ENCODE peak calls at places on chromosomes 16 and 17, in six cellular contexts. D, F, B, X, M and L are unnamed samples. For H3K4me1, the result is how much of the 10 kb centered on the place peaks cover.

GRCh38 chr17:47905221-47905733 is 9.2 kb downstream of the SP2 start:
- DNase-seq in D (peak), F (peak), B (no peak), X (peak), M (peak), L (peak)

GRCh38 chr17:9444687-9445086 is 130.9 kb downstream of the STX8 start:
- DNase-seq in D (no peak), F (no peak), B (no peak), X (no peak), M (peak), L (no peak)

GRCh38 chr17:71902931-71903506 is 217.8 kb upstream of the SOX9 start:
- DNase-seq in D (no peak), F (no peak), B (no peak), X (no peak), M (peak), L (no peak)

GRCh38 chr17:65886240-65886639 is 305.7 kb downstream of the CEP112 start:
- DNase-seq in D (no peak), F (no peak), B (no peak), X (no peak), M (peak), L (no peak)

GRCh38 chr16:15536813-15537212 is 102.4 kb downstream of the BMERB1 start:
- DNase-seq in D (no peak), F (no peak), B (no peak), X (no peak), M (no peak), L (no peak)

GRCh38 chr16:87700406-87701065 is 65.2 kb downstream of the KLHDC4 start:
- DNase-seq in D (no peak), F (no peak), B (no peak), X (no peak), M (no peak), L (no peak)

GRCh38 chr16:86129541-86129940 is 230.6 kb downstream of the IRF8 start:
- DNase-seq in D (no peak), F (no peak), B (no peak), X (no peak), M (peak), L (no peak)

GRCh38 chr17:81491761-81492160 is 20.8 kb downstream of the ACTG1 start:
- DNase-seq in D (no peak), F (no peak), B (no peak), X (no peak), M (no peak), L (no peak)

GRCh38 chr17:41667280-41668008 is 21.2 kb upstream of the EIF1 start:
- DNase-seq in D (no peak), F (no peak), B (no peak), X (no peak), M (no peak), L (no peak)

GRCh38 chr16:47644166-47644565 is 183.0 kb downstream of the PHKB start:
- DNase-seq in D (no peak), F (no peak), B (no peak), X (no peak), M (peak), L (no peak)

GRCh38 chr16:24839347-24839972 is 6.3 kb upstream of the SLC5A11 start:
- DNase-seq in D (no peak), F (no peak), B (no peak), X (no peak), M (no peak), L (no peak)

GRCh38 chr16:57533366-57533617 is 3.1 kb downstream of the CCDC102A start:
- DNase-seq in D (no peak), F (no peak), B (no peak), X (peak), M (no peak), L (no peak)
- H3K4me1 ChIP-seq in D (half or more), F (half or more), B (under half), X (under half), M (under half), L (under half)

GRCh38 chr16:22425847-22426246 is 51.4 kb upstream of the CDR2 start:
- DNase-seq in D (no peak), F (no peak), B (no peak), X (no peak), M (no peak), L (no peak)
- TF ChIP-seq CTCF in D (no peak), F (no peak), B (no peak), X (no peak), M (no peak), L (no peak)

GRCh38 chr16:7456221-7456620 is 123.6 kb downstream of the RBFOX1 start:
- DNase-seq in D (no peak), F (no peak), B (no peak), X (no peak), M (no peak), L (no peak)
- H3K4me3 ChIP-seq in D (no peak), F (no peak), B (no peak), X (no peak), M (no peak), L (no peak)

DNA sequence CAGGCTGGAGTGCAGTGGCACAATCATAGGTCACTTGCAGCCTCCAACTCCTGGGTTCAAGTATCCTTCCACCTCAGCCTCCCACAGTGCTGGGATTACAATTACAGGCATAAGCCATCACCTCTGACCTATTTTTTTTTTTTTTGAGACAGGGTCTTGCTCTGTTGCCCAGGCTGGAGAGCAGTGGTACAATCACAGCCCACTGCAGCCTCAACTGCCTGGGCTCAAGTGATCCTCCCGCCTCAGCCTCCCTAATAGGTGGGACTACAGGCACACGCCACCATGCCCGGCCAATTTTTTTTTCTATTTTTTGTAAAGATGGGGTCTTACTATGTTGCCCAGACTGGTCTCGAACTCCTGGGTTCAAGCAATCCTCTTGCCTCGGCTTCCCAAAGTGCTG is 5.6 kb upstream of the GGA2 start:
- DNase-seq in D (no peak), F (no peak), B (no peak), X (no peak), M (no peak), L (no peak)
- H3K4me1 ChIP-seq in D (under half), F (under half), B (under half), X (under half), M (under half), L (under half)

GRCh38 chr17:28381141-28381825 is 9.8 kb downstream of the SARM1 start:
- DNase-seq in D (peak), F (no peak), B (peak), X (peak), M (no peak), L (no peak)
- TF ChIP-seq CTCF in D (peak), F (no peak), B (peak), X (no peak), M (no peak), L (no peak)

DNA sequence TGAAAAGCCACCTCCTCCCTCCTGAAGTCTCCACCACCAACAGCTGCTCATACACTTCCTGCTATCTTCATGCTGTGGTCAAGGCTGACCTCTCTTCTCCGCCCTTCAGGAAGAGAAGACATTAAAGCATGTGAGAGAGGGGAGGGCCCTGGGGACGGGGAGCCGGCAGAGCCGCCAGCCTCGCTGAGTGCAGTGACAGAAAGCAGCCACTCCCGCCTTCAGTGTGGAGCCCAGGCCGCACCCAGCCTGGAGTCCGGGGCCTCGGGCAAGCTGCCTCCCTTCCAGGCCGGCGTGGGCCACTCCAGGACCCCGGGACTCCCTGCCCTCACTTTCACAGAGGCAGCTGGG is 94.7 kb upstream of the TNRC6C start:
- DNase-seq in D (peak), F (peak), B (peak), X (peak), M (no peak), L (no peak)
- H3K4me3 ChIP-seq in D (no peak), F (peak), B (no peak), X (no peak), M (no peak), L (no peak)

GRCh38 chr17:4508207-4508606 is 9.5 kb downstream of the SPNS2 start:
- DNase-seq in D (no peak), F (no peak), B (no peak), X (no peak), M (no peak), L (no peak)

GRCh38 chr17:4506892-4507291 is 8.2 kb downstream of the SPNS2 start:
- DNase-seq in D (no peak), F (no peak), B (no peak), X (no peak), M (no peak), L (no peak)

GRCh38 chr17:4506180-4506814 is 7.6 kb downstream of the SPNS2 start:
- DNase-seq in D (no peak), F (no peak), B (peak), X (no peak), M (no peak), L (no peak)

GRCh38 chr17:4509402-4509801 is 10.7 kb downstream of the SPNS2 start:
- DNase-seq in D (no peak), F (no peak), B (no peak), X (no peak), M (no peak), L (no peak)

DNA sequence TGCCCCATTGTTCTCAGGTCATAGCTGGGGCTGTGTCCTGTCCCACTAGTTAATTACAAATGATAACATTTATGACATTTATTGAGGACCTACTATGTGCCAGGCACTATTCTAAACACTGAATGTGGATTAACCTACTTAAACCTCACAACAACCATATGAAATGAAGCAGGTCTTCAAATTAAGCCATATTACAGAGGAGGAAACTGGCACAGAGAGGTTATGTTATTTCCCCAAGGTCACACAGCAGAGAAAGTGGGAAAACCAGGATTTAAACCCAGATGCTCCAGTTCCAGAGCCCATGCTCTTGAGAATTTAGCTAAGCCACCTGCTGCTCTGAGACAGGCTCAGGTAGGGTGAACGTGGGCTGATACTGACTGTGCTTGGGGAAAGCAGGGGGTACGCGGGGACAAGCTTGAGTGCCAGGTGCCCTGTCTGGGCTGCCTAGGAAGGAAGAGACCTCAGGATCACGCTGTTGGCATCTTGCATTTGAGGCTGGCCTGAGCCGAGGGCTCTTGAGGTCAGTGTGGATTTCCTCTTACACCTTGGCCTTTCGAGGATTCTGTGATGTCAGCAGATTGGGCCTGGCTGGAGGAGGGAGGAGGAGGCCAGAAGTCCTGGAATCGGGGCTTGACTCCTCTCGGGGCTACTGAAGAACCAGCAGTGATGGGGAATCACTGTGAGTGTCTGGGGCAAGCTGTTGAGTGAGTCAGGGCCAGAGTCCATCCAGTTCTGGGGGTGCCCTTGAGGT is 8.9 kb downstream of the SPNS2 start:
- DNase-seq in D (no peak), F (no peak), B (no peak), X (no peak), M (no peak), L (no peak)
- H3K4me1 ChIP-seq in D (under half), F (half or more), B (under half), X (under half), M (under half), L (under half)

DNA sequence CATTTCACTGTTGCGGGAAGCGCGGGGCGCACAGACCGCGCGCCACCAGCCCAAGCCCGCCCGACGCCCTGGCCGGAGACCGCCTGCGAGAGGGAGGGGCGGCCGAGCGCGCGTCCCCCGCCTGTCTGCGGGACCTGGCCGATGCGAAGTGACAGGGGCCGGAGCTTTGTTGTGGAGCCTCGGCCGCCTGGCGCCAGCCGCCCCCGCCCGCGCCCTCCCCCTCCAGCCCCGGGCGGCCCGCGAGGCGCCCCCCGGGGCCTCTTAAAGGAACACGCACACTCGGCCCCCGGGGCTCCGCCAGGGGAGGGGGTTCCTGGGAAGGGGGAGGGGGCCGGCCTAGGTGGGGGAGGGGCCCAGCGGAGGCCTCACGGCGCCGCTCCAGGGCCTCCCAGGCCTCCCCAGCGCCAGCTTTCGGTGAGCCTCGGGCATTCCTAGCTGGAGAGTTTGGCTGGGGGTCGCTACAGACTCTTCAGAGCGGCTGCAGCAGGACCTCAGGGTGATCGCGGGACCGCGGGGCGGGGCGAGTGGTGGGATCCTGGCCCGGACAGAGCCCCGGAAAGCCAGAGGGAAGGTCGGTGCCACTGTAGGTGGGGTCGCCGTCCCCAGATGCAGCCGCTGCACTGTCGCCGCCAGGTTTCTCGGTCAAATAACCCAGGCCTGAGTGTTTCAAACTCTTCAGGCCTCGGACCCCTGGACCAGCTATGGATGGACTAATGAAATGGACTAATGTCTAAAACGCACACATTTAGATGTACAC is 2.4 kb upstream of the TBX2 start:
- DNase-seq in D (no peak), F (no peak), B (no peak), X (no peak), M (peak), L (no peak)
- TF ChIP-seq CTCF in D (no peak), F (no peak), B (no peak), X (no peak), M (peak), L (no peak)